ENCODE peak calls at places on chromosomes 12 and 14, in five cellular contexts. One of them, this sample, is unnamed.

GRCh38 chr12:106254724-106255123 is 6.9 kb upstream of the CKAP4 start:
- DNase-seq in psoas muscle: no peak
- DNase-seq in colonic mucosa: peak; percentile 8
- DNase-seq in fibroblast of lung: no peak
- DNase-seq in GM23338: peak; percentile 73
- DNase-seq in this sample: no peak

GRCh38 chr12:132336451-132337413 is 7.3 kb upstream of the GALNT9 start:
- DNase-seq in psoas muscle: no peak
- DNase-seq in colonic mucosa: no peak
- DNase-seq in fibroblast of lung: no peak
- DNase-seq in GM23338: no peak
- DNase-seq in this sample: no peak

GRCh38 chr14:23321572-23322547 is 603 bp downstream of the PABPN1 start:
- DNase-seq in psoas muscle: peak; percentile 58
- DNase-seq in colonic mucosa: peak; percentile 57
- DNase-seq in fibroblast of lung: peak; percentile 59
- DNase-seq in GM23338: peak; percentile 58
- DNase-seq in this sample: no peak

GRCh38 chr14:60657609-60657983 is 8.3 kb upstream of the SIX1 start:
- DNase-seq in psoas muscle: no peak
- DNase-seq in colonic mucosa: no peak
- DNase-seq in fibroblast of lung: peak; percentile 43
- DNase-seq in GM23338: peak; percentile 69
- DNase-seq in this sample: no peak

GRCh38 chr12:11869406-11869805 is 201.3 kb upstream of the BCL2L14 start:
- DNase-seq in psoas muscle: no peak
- DNase-seq in colonic mucosa: no peak
- DNase-seq in fibroblast of lung: no peak
- DNase-seq in GM23338: no peak
- DNase-seq in this sample: no peak

GRCh38 chr12:93011100-93011499 is 82.0 kb upstream of the EEA1 start:
- DNase-seq in psoas muscle: no peak
- DNase-seq in colonic mucosa: no peak
- DNase-seq in fibroblast of lung: peak; percentile 45
- DNase-seq in GM23338: no peak
- DNase-seq in this sample: no peak

GRCh38 chr12:71128191-71128590 is 29.6 kb downstream of the TSPAN8 start:
- DNase-seq in psoas muscle: no peak
- DNase-seq in colonic mucosa: no peak
- DNase-seq in fibroblast of lung: peak; percentile 25
- DNase-seq in GM23338: peak; percentile 10
- DNase-seq in this sample: no peak

GRCh38 chr12:16347391-16348298 is at the start of gene MGST1:
- DNase-seq in psoas muscle: peak; percentile 76
- DNase-seq in colonic mucosa: peak; percentile 82
- DNase-seq in fibroblast of lung: peak; percentile 62
- DNase-seq in GM23338: peak; percentile 96
- DNase-seq in this sample: no peak

GRCh38 chr12:14827043-14827442 is 13.1 kb upstream of the SMCO3 start:
- DNase-seq in psoas muscle: no peak
- DNase-seq in colonic mucosa: no peak
- DNase-seq in fibroblast of lung: no peak
- DNase-seq in GM23338: no peak
- DNase-seq in this sample: no peak

GRCh38 chr12:114425031-114425626 is 19.2 kb upstream of the TBX5 start:
- DNase-seq in psoas muscle: no peak
- DNase-seq in colonic mucosa: no peak
- DNase-seq in fibroblast of lung: no peak
- DNase-seq in GM23338: no peak
- DNase-seq in this sample: no peak

GRCh38 chr12:78556651-78557050 is 307.9 kb upstream of the SYT1 start:
- DNase-seq in psoas muscle: no peak
- DNase-seq in colonic mucosa: no peak
- DNase-seq in fibroblast of lung: no peak
- DNase-seq in GM23338: no peak
- DNase-seq in this sample: no peak

GRCh38 chr12:109925185-109925835 is 25.2 kb downstream of the TCHP start:
- DNase-seq in psoas muscle: no peak
- DNase-seq in colonic mucosa: no peak
- DNase-seq in fibroblast of lung: no peak
- DNase-seq in GM23338: no peak
- DNase-seq in this sample: no peak

GRCh38 chr14:66121859-66122258 is 364.3 kb upstream of the CCDC196 start:
- DNase-seq in psoas muscle: no peak
- DNase-seq in colonic mucosa: no peak
- DNase-seq in fibroblast of lung: no peak
- DNase-seq in GM23338: peak; percentile 20
- DNase-seq in this sample: no peak

GRCh38 chr14:38866461-38866860 is 236.6 kb downstream of the SEC23A start:
- DNase-seq in psoas muscle: no peak
- DNase-seq in colonic mucosa: no peak
- DNase-seq in fibroblast of lung: no peak
- DNase-seq in GM23338: no peak
- DNase-seq in this sample: no peak

GRCh38 chr12:22285871-22286270 is 48.6 kb downstream of the ST8SIA1 start:
- DNase-seq in psoas muscle: no peak
- DNase-seq in colonic mucosa: no peak
- DNase-seq in fibroblast of lung: peak; percentile 48
- DNase-seq in GM23338: no peak
- DNase-seq in this sample: no peak

GRCh38 chr12:29743801-29744200 is 39.9 kb downstream of the TMTC1 start:
- DNase-seq in psoas muscle: no peak
- DNase-seq in colonic mucosa: no peak
- DNase-seq in fibroblast of lung: peak; percentile 85
- DNase-seq in GM23338: peak; percentile 13
- DNase-seq in this sample: no peak

GRCh38 chr14:57820581-57820980 is 45.3 kb downstream of the SLC35F4 start:
- DNase-seq in psoas muscle: no peak
- DNase-seq in colonic mucosa: no peak
- DNase-seq in fibroblast of lung: peak; percentile 30
- DNase-seq in GM23338: no peak
- DNase-seq in this sample: no peak

GRCh38 chr12:101521136-101521535 is 46.0 kb downstream of the SPIC start:
- DNase-seq in psoas muscle: no peak
- DNase-seq in colonic mucosa: no peak
- DNase-seq in fibroblast of lung: no peak
- DNase-seq in GM23338: no peak
- DNase-seq in this sample: no peak

GRCh38 chr12:64609543-64610091 is 678 bp upstream of the RASSF3 start:
- DNase-seq in psoas muscle: no peak
- DNase-seq in colonic mucosa: no peak
- DNase-seq in fibroblast of lung: peak; percentile 30
- DNase-seq in GM23338: no peak
- DNase-seq in this sample: no peak

GRCh38 chr14:103140316-103141109 is 17.3 kb downstream of the TNFAIP2 start:
- DNase-seq in psoas muscle: no peak
- DNase-seq in colonic mucosa: no peak
- DNase-seq in fibroblast of lung: no peak
- DNase-seq in GM23338: no peak
- DNase-seq in this sample: no peak

GRCh38 chr12:3172124-3173007 is 95.2 kb downstream of the TSPAN9 start:
- DNase-seq in psoas muscle: no peak
- DNase-seq in colonic mucosa: no peak
- DNase-seq in fibroblast of lung: no peak
- DNase-seq in GM23338: peak; percentile 44
- DNase-seq in this sample: no peak

GRCh38 chr12:46627686-46628085 is 198.1 kb downstream of the SLC38A4 start:
- DNase-seq in psoas muscle: no peak
- DNase-seq in colonic mucosa: no peak
- DNase-seq in fibroblast of lung: peak; percentile 36
- DNase-seq in GM23338: no peak
- DNase-seq in this sample: no peak

DNA sequence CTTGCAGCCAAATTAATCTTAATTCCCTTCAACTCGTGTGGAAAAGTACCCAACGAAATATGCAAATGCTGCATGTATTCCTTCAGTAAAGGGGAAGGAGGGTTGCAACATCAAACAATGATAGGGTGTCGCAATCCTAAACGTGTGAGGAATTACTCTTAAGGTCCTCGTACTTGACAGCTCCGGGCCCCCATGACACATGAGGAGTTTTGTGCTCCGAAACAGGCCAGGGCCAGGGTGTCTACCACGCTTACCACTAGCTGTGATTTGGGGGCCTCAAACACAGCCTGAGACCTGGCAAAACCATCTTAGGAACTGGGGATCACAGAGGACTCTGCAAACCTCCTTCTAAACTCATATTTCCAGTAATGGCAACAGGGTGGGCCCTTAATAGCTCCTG is 20.4 kb downstream of the FOS start:
- DNase-seq in psoas muscle: peak; percentile 46
- DNase-seq in colonic mucosa: no peak
- DNase-seq in fibroblast of lung: peak; percentile 23
- DNase-seq in GM23338: no peak
- DNase-seq in this sample: peak; percentile 87
- H3K27ac ChIP-seq in psoas muscle: peak overlapping the region; percentile 23
- H3K27ac ChIP-seq in colonic mucosa: peak overlapping the region; percentile 36
- H3K27ac ChIP-seq in fibroblast of lung: no peak overlapping the region
- H3K27ac ChIP-seq in GM23338: no peak overlapping the region
- H3K27ac ChIP-seq in this sample: peak overlapping the region; percentile 64

DNA sequence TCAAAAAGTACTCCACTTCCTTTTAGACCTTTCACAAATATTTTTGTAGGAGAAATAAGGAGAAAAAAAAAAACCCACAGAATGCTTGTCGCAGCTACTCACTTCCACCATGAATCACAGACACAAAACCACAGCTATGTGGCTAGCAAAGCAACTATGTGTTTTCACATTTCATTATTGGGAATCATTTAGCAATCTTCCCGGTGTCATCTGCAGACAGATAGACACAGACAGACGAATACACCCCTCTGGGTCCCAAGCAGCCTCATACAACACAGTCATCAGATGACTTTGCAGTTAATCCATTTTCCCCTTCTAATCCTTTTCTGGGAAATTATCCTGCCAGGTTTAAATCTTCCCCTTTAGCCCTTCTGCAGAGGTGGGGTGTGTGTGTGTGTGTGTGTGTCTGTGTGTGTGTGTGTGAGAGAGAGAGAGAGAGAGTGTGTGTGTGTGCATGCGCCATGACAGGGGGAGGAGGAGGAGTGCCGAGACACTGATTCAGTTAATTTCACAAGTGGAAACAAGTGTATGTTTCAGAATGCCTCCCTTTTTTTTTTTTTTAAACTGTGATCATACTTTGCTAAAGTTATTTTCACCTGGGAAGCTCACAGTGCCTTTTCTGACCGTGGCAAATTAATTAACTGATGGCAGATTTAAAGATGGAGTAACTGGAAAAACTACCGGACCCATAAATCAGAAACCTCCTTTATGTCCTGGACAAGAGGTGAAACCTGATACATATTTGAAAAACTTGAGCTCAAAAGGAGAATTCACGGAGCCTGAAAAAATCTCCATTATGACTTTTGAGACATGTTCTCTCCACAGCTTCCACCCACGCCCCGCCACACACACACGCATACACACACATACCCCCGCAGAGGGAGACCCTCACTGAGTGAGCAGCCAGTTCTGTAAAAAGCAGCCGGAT is 39.9 kb downstream of the LTBP2 start:
- DNase-seq in psoas muscle: peak; percentile 51
- DNase-seq in colonic mucosa: no peak
- DNase-seq in fibroblast of lung: peak; percentile 100
- DNase-seq in GM23338: no peak
- DNase-seq in this sample: no peak
- H3K4me1 ChIP-seq in psoas muscle: peaks cover 6% of the 10 kb centered on the region
- H3K4me1 ChIP-seq in colonic mucosa: no peaks in the 10 kb centered on the region
- H3K4me1 ChIP-seq in fibroblast of lung: peaks cover 73% of the 10 kb centered on the region
- H3K4me1 ChIP-seq in GM23338: no peaks in the 10 kb centered on the region
- H3K4me1 ChIP-seq in this sample: peaks cover 94% of the 10 kb centered on the region

DNA sequence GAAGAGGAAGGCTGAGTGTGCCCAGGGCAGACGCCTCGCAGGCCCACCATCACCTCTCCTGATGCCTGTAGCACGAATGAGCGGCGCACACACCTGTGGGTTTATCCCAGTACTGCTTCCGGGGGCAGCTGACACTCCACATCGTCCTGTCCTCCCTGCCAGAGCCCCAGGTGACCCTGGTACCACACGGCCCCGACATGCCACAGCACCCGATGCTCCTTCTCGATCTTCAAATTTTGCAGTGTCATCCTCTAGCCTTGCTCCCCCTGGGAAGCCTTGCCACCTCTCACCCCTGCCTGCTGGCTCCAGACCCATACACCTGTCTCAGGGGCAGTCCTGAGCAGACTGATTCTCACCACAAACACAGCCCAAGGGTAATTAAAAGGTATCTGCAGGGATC is 40.6 kb downstream of the ANO2 start:
- DNase-seq in psoas muscle: no peak
- DNase-seq in colonic mucosa: no peak
- DNase-seq in fibroblast of lung: no peak
- DNase-seq in GM23338: no peak
- DNase-seq in this sample: no peak
- H3K27ac ChIP-seq in psoas muscle: no peak overlapping the region
- H3K27ac ChIP-seq in colonic mucosa: no peak overlapping the region
- H3K27ac ChIP-seq in fibroblast of lung: no peak overlapping the region
- H3K27ac ChIP-seq in GM23338: no peak overlapping the region
- H3K27ac ChIP-seq in this sample: no peak overlapping the region

GRCh38 chr14:55336161-55336560 is 64.9 kb downstream of the FBXO34 start:
- DNase-seq in psoas muscle: no peak
- DNase-seq in colonic mucosa: no peak
- DNase-seq in fibroblast of lung: no peak
- DNase-seq in GM23338: no peak
- DNase-seq in this sample: no peak
- H3K4me1 ChIP-seq in psoas muscle: peaks cover 58% of the 10 kb centered on the region
- H3K4me1 ChIP-seq in colonic mucosa: peaks cover 20% of the 10 kb centered on the region
- H3K4me1 ChIP-seq in fibroblast of lung: peaks cover 6% of the 10 kb centered on the region
- H3K4me1 ChIP-seq in GM23338: peaks cover 17% of the 10 kb centered on the region
- H3K4me1 ChIP-seq in this sample: no peaks in the 10 kb centered on the region

GRCh38 chr12:38555620-38556596 is 239.3 kb downstream of the ALG10B start:
- DNase-seq in psoas muscle: no peak
- DNase-seq in colonic mucosa: no peak
- DNase-seq in fibroblast of lung: no peak
- DNase-seq in GM23338: peak; percentile 7
- DNase-seq in this sample: no peak
- H3K27ac ChIP-seq in psoas muscle: no peak overlapping the region
- H3K27ac ChIP-seq in colonic mucosa: no peak overlapping the region
- H3K27ac ChIP-seq in fibroblast of lung: no peak overlapping the region
- H3K27ac ChIP-seq in GM23338: no peak overlapping the region
- H3K27ac ChIP-seq in this sample: no peak overlapping the region

GRCh38 chr12:108727868-108728735 is 3.2 kb downstream of the CORO1C start:
- DNase-seq in psoas muscle: no peak
- DNase-seq in colonic mucosa: no peak
- DNase-seq in fibroblast of lung: peak; percentile 57
- DNase-seq in GM23338: no peak
- DNase-seq in this sample: no peak
- H3K4me1 ChIP-seq in psoas muscle: peaks cover 66% of the 10 kb centered on the region
- H3K4me1 ChIP-seq in colonic mucosa: peaks cover 20% of the 10 kb centered on the region
- H3K4me1 ChIP-seq in fibroblast of lung: peaks cover 30% of the 10 kb centered on the region
- H3K4me1 ChIP-seq in GM23338: peaks cover 36% of the 10 kb centered on the region
- H3K4me1 ChIP-seq in this sample: peaks cover 4% of the 10 kb centered on the region

GRCh38 chr12:47912575-47912974 is 7.8 kb upstream of the VDR start:
- DNase-seq in psoas muscle: no peak
- DNase-seq in colonic mucosa: peak; percentile 63
- DNase-seq in fibroblast of lung: no peak
- DNase-seq in GM23338: no peak
- DNase-seq in this sample: no peak
- H3K27ac ChIP-seq in psoas muscle: no peak overlapping the region
- H3K27ac ChIP-seq in colonic mucosa: peak overlapping the region; percentile 56
- H3K27ac ChIP-seq in fibroblast of lung: no peak overlapping the region
- H3K27ac ChIP-seq in GM23338: no peak overlapping the region
- H3K27ac ChIP-seq in this sample: no peak overlapping the region